ENCODE peak calls at places on chromosomes 5 and 9, in four cellular contexts. Z is colonic mucosa, I is upper lobe of right lung, F is HCT116. O is an unnamed sample. For H3K9me3, the result is how much of the 10 kb centered on the place peaks cover.

GRCh38 chr9:37324261-37324683 is 98.2 kb upstream of the GRHPR start:
- DNase-seq in Z (no peak), I (no peak), F (no peak), O (no peak)

GRCh38 chr5:134533115-134533815 is 7.8 kb downstream of the JADE2 start:
- DNase-seq in Z (peak), I (peak), F (no peak), O (no peak)

GRCh38 chr5:82259172-82259800 is 18.9 kb downstream of the RPS23 start:
- DNase-seq in Z (no peak), F (peak), I (no peak), O (no peak)

GRCh38 chr9:133463864-133464615 is 4.3 kb downstream of the CACFD1 start:
- DNase-seq in I (peak), F (no peak), Z (no peak), O (no peak)

GRCh38 chr5:103929310-103930003 is 366.9 kb upstream of the NUDT12 start:
- DNase-seq in I (no peak), F (no peak), Z (no peak), O (no peak)

GRCh38 chr5:74281191-74281590 is 359.3 kb downstream of the ENC1 start:
- DNase-seq in I (no peak), Z (no peak), F (no peak), O (peak)

GRCh38 chr9:29213374-29214161 is 1640.3 kb upstream of the C9orf72 start:
- DNase-seq in Z (no peak), I (peak), F (no peak), O (peak)

GRCh38 chr5:138448070-138448469 is 9.2 kb downstream of the REEP2 start:
- DNase-seq in Z (no peak), F (no peak), I (no peak), O (no peak)

GRCh38 chr5:170582931-170583330 is 79.1 kb downstream of the KCNIP1 start:
- DNase-seq in I (no peak), F (no peak), Z (no peak), O (no peak)

GRCh38 chr5:36915653-36916052 is 39.1 kb downstream of the NIPBL start:
- DNase-seq in Z (no peak), I (no peak), F (no peak), O (no peak)

GRCh38 chr5:60550311-60550710 is 149.7 kb downstream of the DEPDC1B start:
- DNase-seq in Z (no peak), I (no peak), F (no peak), O (no peak)

GRCh38 chr5:39283231-39283818 is 64.0 kb upstream of the FYB1 start:
- DNase-seq in Z (peak), I (no peak), F (peak), O (peak)

GRCh38 chr9:82989949-82990348 is 73.0 kb downstream of the RASEF start:
- DNase-seq in F (no peak), I (no peak), Z (no peak), O (no peak)

GRCh38 chr5:65186646-65187227 is 295.0 kb downstream of the ADAMTS6 start:
- DNase-seq in F (no peak), I (no peak), Z (no peak), O (no peak)

GRCh38 chr9:81912135-81912534 is 16.1 kb upstream of the SPATA31D4 start:
- DNase-seq in I (no peak), F (no peak), Z (no peak), O (no peak)

GRCh38 chr9:107536462-107536861 is 46.9 kb upstream of the KLF4 start:
- DNase-seq in Z (no peak), F (no peak), I (no peak), O (no peak)

GRCh38 chr9:82961504-82962125 is 101.3 kb downstream of the RASEF start:
- DNase-seq in Z (peak), I (peak), F (peak), O (peak)

GRCh38 chr5:127359502-127359901 is 68.9 kb downstream of the MEGF10 start:
- DNase-seq in F (no peak), I (no peak), Z (no peak), O (no peak)

GRCh38 chr5:59999056-59999455 is 105.5 kb upstream of the PDE4D start:
- DNase-seq in F (no peak), Z (no peak), I (no peak), O (no peak)

GRCh38 chr5:138352722-138353549 is 451 bp downstream of the KDM3B start:
- DNase-seq in F (no peak), I (peak), Z (peak), O (peak)

GRCh38 chr9:99725852-99726251 is 95.8 kb upstream of the NR4A3 start:
- DNase-seq in Z (no peak), I (no peak), F (no peak), O (no peak)

GRCh38 chr9:12884736-12885395 is 110.0 kb downstream of the LURAP1L start:
- DNase-seq in F (peak), Z (no peak), I (no peak), O (no peak)

GRCh38 chr9:99054581-99054980 is 50.3 kb upstream of the TGFBR1 start:
- DNase-seq in I (no peak), Z (no peak), F (no peak), O (no peak)

GRCh38 chr5:128199104-128199503 is 115.5 kb downstream of the SLC12A2 start:
- DNase-seq in Z (no peak), I (no peak), F (peak), O (no peak)

GRCh38 chr9:111944467-111944866 is 47.9 kb downstream of the UGCG start:
- DNase-seq in F (no peak), I (no peak), Z (no peak), O (no peak)

GRCh38 chr9:127526655-127527559 is 75.6 kb downstream of the LRSAM1 start:
- DNase-seq in I (no peak), Z (no peak), F (no peak), O (no peak)

GRCh38 chr5:134451618-134452505 is 40.2 kb upstream of the CDKN2AIPNL start:
- DNase-seq in I (peak), F (no peak), Z (peak), O (no peak)

GRCh38 chr5:10556331-10556807 is 7.5 kb upstream of the ANKRD33B start:
- DNase-seq in I (no peak), F (no peak), Z (no peak), O (peak)

GRCh38 chr9:93891549-93892310 is 63.4 kb downstream of the BARX1 start:
- DNase-seq in I (no peak), Z (peak), F (no peak), O (no peak)

GRCh38 chr9:122180633-122181032 is 20.9 kb downstream of the MORN5 start:
- DNase-seq in F (peak), Z (no peak), I (no peak), O (no peak)

GRCh38 chr5:128674837-128675446 is 136.9 kb upstream of the FBN2 start:
- DNase-seq in Z (peak), I (no peak), F (peak), O (peak)

GRCh38 chr5:71778678-71779276 is 59.7 kb downstream of the CARTPT start:
- DNase-seq in I (no peak), Z (no peak), F (peak), O (peak)

GRCh38 chr9:13939129-13939528 is 374.8 kb downstream of the NFIB start:
- DNase-seq in Z (no peak), F (no peak), I (no peak), O (no peak)

GRCh38 chr5:32280656-32281081 is 32.1 kb downstream of the MTMR12 start:
- DNase-seq in Z (no peak), I (no peak), F (no peak), O (no peak)
- H3K27ac ChIP-seq in Z (no peak), I (no peak), F (no peak), O (no peak)

GRCh38 chr9:136016221-136016881 is 55.2 kb upstream of the UBAC1 start:
- DNase-seq in F (no peak), I (peak), Z (no peak), O (peak)
- H3K9me3 ChIP-seq in F (under half), I (under half), Z (under half), O (under half)

DNA sequence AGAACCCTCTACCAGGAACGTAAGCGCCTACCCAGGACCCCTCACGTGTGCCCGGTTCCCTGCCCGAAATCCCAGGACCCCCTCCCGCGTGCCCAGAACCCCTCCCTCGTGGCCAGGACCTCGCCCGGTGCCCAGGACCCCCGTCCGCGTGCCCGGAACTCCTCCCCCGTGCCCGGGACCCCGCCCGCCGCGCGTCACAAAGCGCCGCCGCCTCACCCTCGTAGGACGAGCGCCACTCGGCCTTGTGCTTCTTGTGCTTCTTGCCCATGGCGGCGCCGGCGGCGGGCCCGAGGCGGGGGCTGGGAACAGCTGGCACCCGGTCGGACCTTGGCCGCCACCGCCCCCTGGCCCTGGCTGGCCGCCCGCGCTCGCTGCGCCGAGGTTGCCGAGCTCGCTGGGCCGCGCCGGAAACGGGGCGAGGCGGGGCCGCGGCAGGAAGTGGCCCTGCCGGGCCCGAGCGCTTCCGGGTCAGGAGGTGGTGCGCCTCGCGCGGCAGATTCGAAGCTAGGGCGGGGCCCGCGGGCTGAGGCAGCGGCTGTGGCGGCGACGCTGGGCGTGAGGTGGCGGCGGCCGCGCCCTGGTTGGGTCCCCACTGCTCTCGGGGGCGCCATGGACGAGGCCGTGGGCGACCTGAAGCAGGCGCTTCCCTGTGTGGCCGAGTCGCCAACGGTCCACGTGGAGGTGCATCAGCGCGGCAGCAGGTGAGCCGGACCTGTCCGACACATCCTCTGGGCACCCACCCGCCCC is at the start of the genes BRD9 and TRIP13:
- DNase-seq in F (peak), I (peak), Z (peak), O (peak)
- TF ChIP-seq CTCF in F (no peak), I (no peak), Z (no peak), O (no peak)

DNA sequence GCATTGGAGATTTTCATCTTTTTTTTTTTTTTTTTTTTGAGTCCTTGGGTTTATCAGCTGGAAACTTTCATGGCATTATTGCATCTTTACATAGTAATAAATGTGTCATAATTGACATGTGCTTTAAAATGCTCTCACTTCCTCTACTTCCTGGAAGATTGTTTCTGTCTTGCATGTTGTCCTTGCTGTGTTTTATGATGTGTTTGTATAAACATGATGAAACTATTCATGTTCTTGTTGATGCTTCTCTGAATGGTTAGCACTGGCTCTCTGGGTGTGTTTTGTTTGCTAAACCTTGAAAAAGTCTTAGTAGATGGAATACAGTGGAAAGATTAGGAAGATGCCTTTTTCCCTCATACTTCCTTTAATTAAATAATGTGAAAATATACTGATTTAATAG is 87.9 kb downstream of the IQGAP2 start:
- DNase-seq in Z (no peak), I (no peak), F (no peak), O (no peak)
- H3K27ac ChIP-seq in Z (peak), I (no peak), F (no peak), O (no peak)